ENCODE peak calls at places on chromosomes 4 and X, in nine cellular contexts. One of them, this sample, is unnamed.
A peak's percentile ranks its signal among the peaks of the same experiment; 100 is the strongest.

GRCh38 chr4:97589481-97590196 is 553.6 kb downstream of the STPG2 start:
- DNase-seq in lung: no peak
- DNase-seq in osteocyte: no peak
- DNase-seq in thoracic aorta: no peak
- DNase-seq in activated naive CD8-positive, alpha-beta T cell treated with anti-CD3 and anti-CD28 coated beads, Interleukin-2, amount 50 U/mL, for 16 hours: no peak
- DNase-seq in NCI-H1417: no peak
- DNase-seq in activated gamma-delta T cell treated with anti-CD3 and anti-CD28 coated beads, Interleukin-2, amount 50 U/mL, for 16 hours: no peak
- DNase-seq in LHCN-M2: no peak
- DNase-seq in cardiac muscle cell: no peak
- DNase-seq in this sample: no peak

GRCh38 chr4:2934077-2934812 is 29.0 kb downstream of the NOP14 start:
- DNase-seq in osteocyte: no peak
- DNase-seq in cardiac muscle cell: peak; percentile 75
- DNase-seq in NCI-H1417: peak; percentile 6
- DNase-seq in activated naive CD8-positive, alpha-beta T cell treated with anti-CD3 and anti-CD28 coated beads, Interleukin-2, amount 50 U/mL, for 16 hours: no peak
- DNase-seq in LHCN-M2: peak; percentile 57
- DNase-seq in thoracic aorta: peak; percentile 28
- DNase-seq in lung: peak; percentile 68
- DNase-seq in activated gamma-delta T cell treated with anti-CD3 and anti-CD28 coated beads, Interleukin-2, amount 50 U/mL, for 16 hours: no peak
- DNase-seq in this sample: peak; percentile 36

GRCh38 chr4:185846550-185847210 is 34.7 kb upstream of the SORBS2 start:
- DNase-seq in activated naive CD8-positive, alpha-beta T cell treated with anti-CD3 and anti-CD28 coated beads, Interleukin-2, amount 50 U/mL, for 16 hours: no peak
- DNase-seq in cardiac muscle cell: no peak
- DNase-seq in LHCN-M2: peak; percentile 70
- DNase-seq in activated gamma-delta T cell treated with anti-CD3 and anti-CD28 coated beads, Interleukin-2, amount 50 U/mL, for 16 hours: no peak
- DNase-seq in lung: no peak
- DNase-seq in NCI-H1417: no peak
- DNase-seq in thoracic aorta: no peak
- DNase-seq in osteocyte: no peak
- DNase-seq in this sample: no peak

GRCh38 chrX:45811307-45811706 is 610.6 kb upstream of the DIPK2B start:
- DNase-seq in activated gamma-delta T cell treated with anti-CD3 and anti-CD28 coated beads, Interleukin-2, amount 50 U/mL, for 16 hours: no peak
- DNase-seq in activated naive CD8-positive, alpha-beta T cell treated with anti-CD3 and anti-CD28 coated beads, Interleukin-2, amount 50 U/mL, for 16 hours: no peak
- DNase-seq in lung: no peak
- DNase-seq in cardiac muscle cell: no peak
- DNase-seq in osteocyte: no peak
- DNase-seq in NCI-H1417: no peak
- DNase-seq in LHCN-M2: no peak
- DNase-seq in thoracic aorta: no peak
- DNase-seq in this sample: no peak

GRCh38 chr4:45007499-45007898 is 281.1 kb upstream of the GNPDA2 start:
- DNase-seq in LHCN-M2: no peak
- DNase-seq in cardiac muscle cell: no peak
- DNase-seq in osteocyte: no peak
- DNase-seq in NCI-H1417: no peak
- DNase-seq in thoracic aorta: no peak
- DNase-seq in activated gamma-delta T cell treated with anti-CD3 and anti-CD28 coated beads, Interleukin-2, amount 50 U/mL, for 16 hours: no peak
- DNase-seq in lung: no peak
- DNase-seq in activated naive CD8-positive, alpha-beta T cell treated with anti-CD3 and anti-CD28 coated beads, Interleukin-2, amount 50 U/mL, for 16 hours: no peak
- DNase-seq in this sample: no peak

GRCh38 chr4:14180983-14181601 is 553.6 kb upstream of the BOD1L1 start:
- DNase-seq in activated gamma-delta T cell treated with anti-CD3 and anti-CD28 coated beads, Interleukin-2, amount 50 U/mL, for 16 hours: no peak
- DNase-seq in thoracic aorta: no peak
- DNase-seq in lung: no peak
- DNase-seq in cardiac muscle cell: peak; percentile 48
- DNase-seq in LHCN-M2: peak; percentile 65
- DNase-seq in osteocyte: no peak
- DNase-seq in NCI-H1417: peak; percentile 27
- DNase-seq in activated naive CD8-positive, alpha-beta T cell treated with anti-CD3 and anti-CD28 coated beads, Interleukin-2, amount 50 U/mL, for 16 hours: no peak
- DNase-seq in this sample: no peak

GRCh38 chr4:60506061-60506460 is 694.1 kb upstream of the ADGRL3 start:
- DNase-seq in osteocyte: no peak
- DNase-seq in cardiac muscle cell: no peak
- DNase-seq in activated naive CD8-positive, alpha-beta T cell treated with anti-CD3 and anti-CD28 coated beads, Interleukin-2, amount 50 U/mL, for 16 hours: no peak
- DNase-seq in NCI-H1417: no peak
- DNase-seq in LHCN-M2: no peak
- DNase-seq in thoracic aorta: no peak
- DNase-seq in activated gamma-delta T cell treated with anti-CD3 and anti-CD28 coated beads, Interleukin-2, amount 50 U/mL, for 16 hours: no peak
- DNase-seq in lung: no peak
- DNase-seq in this sample: no peak

GRCh38 chr4:167903291-167903721 is 189.0 kb upstream of the ANXA10 start:
- DNase-seq in thoracic aorta: no peak
- DNase-seq in NCI-H1417: peak; percentile 4
- DNase-seq in cardiac muscle cell: peak; percentile 47
- DNase-seq in lung: no peak
- DNase-seq in activated gamma-delta T cell treated with anti-CD3 and anti-CD28 coated beads, Interleukin-2, amount 50 U/mL, for 16 hours: no peak
- DNase-seq in activated naive CD8-positive, alpha-beta T cell treated with anti-CD3 and anti-CD28 coated beads, Interleukin-2, amount 50 U/mL, for 16 hours: no peak
- DNase-seq in osteocyte: no peak
- DNase-seq in LHCN-M2: peak; percentile 77
- DNase-seq in this sample: no peak

GRCh38 chrX:71618787-71619186 is 476 bp upstream of the CXCR3 start:
- DNase-seq in thoracic aorta: no peak
- DNase-seq in activated naive CD8-positive, alpha-beta T cell treated with anti-CD3 and anti-CD28 coated beads, Interleukin-2, amount 50 U/mL, for 16 hours: no peak
- DNase-seq in activated gamma-delta T cell treated with anti-CD3 and anti-CD28 coated beads, Interleukin-2, amount 50 U/mL, for 16 hours: no peak
- DNase-seq in lung: no peak
- DNase-seq in LHCN-M2: no peak
- DNase-seq in NCI-H1417: no peak
- DNase-seq in osteocyte: no peak
- DNase-seq in cardiac muscle cell: no peak
- DNase-seq in this sample: no peak

GRCh38 chr4:138972956-138973819 is 42.4 kb upstream of the NOCT start:
- DNase-seq in LHCN-M2: no peak
- DNase-seq in NCI-H1417: peak; percentile 89
- DNase-seq in activated naive CD8-positive, alpha-beta T cell treated with anti-CD3 and anti-CD28 coated beads, Interleukin-2, amount 50 U/mL, for 16 hours: no peak
- DNase-seq in activated gamma-delta T cell treated with anti-CD3 and anti-CD28 coated beads, Interleukin-2, amount 50 U/mL, for 16 hours: no peak
- DNase-seq in osteocyte: no peak
- DNase-seq in lung: no peak
- DNase-seq in cardiac muscle cell: no peak
- DNase-seq in thoracic aorta: no peak
- DNase-seq in this sample: no peak

GRCh38 chr4:109207060-109207459 is 95.4 kb downstream of the COL25A1 start:
- DNase-seq in LHCN-M2: peak; percentile 97
- DNase-seq in activated gamma-delta T cell treated with anti-CD3 and anti-CD28 coated beads, Interleukin-2, amount 50 U/mL, for 16 hours: no peak
- DNase-seq in NCI-H1417: peak; percentile 86
- DNase-seq in cardiac muscle cell: peak; percentile 54
- DNase-seq in lung: no peak
- DNase-seq in thoracic aorta: no peak
- DNase-seq in activated naive CD8-positive, alpha-beta T cell treated with anti-CD3 and anti-CD28 coated beads, Interleukin-2, amount 50 U/mL, for 16 hours: no peak
- DNase-seq in osteocyte: no peak
- DNase-seq in this sample: no peak

GRCh38 chr4:137968956-137969709 is 273.0 kb downstream of the SLC7A11 start:
- DNase-seq in activated naive CD8-positive, alpha-beta T cell treated with anti-CD3 and anti-CD28 coated beads, Interleukin-2, amount 50 U/mL, for 16 hours: no peak
- DNase-seq in osteocyte: no peak
- DNase-seq in lung: no peak
- DNase-seq in NCI-H1417: no peak
- DNase-seq in cardiac muscle cell: peak; percentile 85
- DNase-seq in LHCN-M2: no peak
- DNase-seq in thoracic aorta: no peak
- DNase-seq in activated gamma-delta T cell treated with anti-CD3 and anti-CD28 coated beads, Interleukin-2, amount 50 U/mL, for 16 hours: no peak
- DNase-seq in this sample: no peak

GRCh38 chr4:145567471-145567870 is 51.7 kb upstream of the MMAA start:
- DNase-seq in activated naive CD8-positive, alpha-beta T cell treated with anti-CD3 and anti-CD28 coated beads, Interleukin-2, amount 50 U/mL, for 16 hours: no peak
- DNase-seq in NCI-H1417: no peak
- DNase-seq in thoracic aorta: no peak
- DNase-seq in LHCN-M2: no peak
- DNase-seq in activated gamma-delta T cell treated with anti-CD3 and anti-CD28 coated beads, Interleukin-2, amount 50 U/mL, for 16 hours: no peak
- DNase-seq in lung: no peak
- DNase-seq in osteocyte: no peak
- DNase-seq in cardiac muscle cell: no peak
- DNase-seq in this sample: no peak

GRCh38 chr4:6331018-6331417 is 61.4 kb downstream of the WFS1 start:
- DNase-seq in lung: no peak
- DNase-seq in activated gamma-delta T cell treated with anti-CD3 and anti-CD28 coated beads, Interleukin-2, amount 50 U/mL, for 16 hours: no peak
- DNase-seq in osteocyte: no peak
- DNase-seq in activated naive CD8-positive, alpha-beta T cell treated with anti-CD3 and anti-CD28 coated beads, Interleukin-2, amount 50 U/mL, for 16 hours: no peak
- DNase-seq in thoracic aorta: no peak
- DNase-seq in NCI-H1417: no peak
- DNase-seq in cardiac muscle cell: peak; percentile 27
- DNase-seq in LHCN-M2: no peak
- DNase-seq in this sample: no peak

GRCh38 chr4:77617203-77617602 is 11.6 kb downstream of the CXCL13 start:
- DNase-seq in NCI-H1417: no peak
- DNase-seq in cardiac muscle cell: peak; percentile 25
- DNase-seq in lung: no peak
- DNase-seq in thoracic aorta: no peak
- DNase-seq in activated gamma-delta T cell treated with anti-CD3 and anti-CD28 coated beads, Interleukin-2, amount 50 U/mL, for 16 hours: no peak
- DNase-seq in osteocyte: no peak
- DNase-seq in activated naive CD8-positive, alpha-beta T cell treated with anti-CD3 and anti-CD28 coated beads, Interleukin-2, amount 50 U/mL, for 16 hours: no peak
- DNase-seq in LHCN-M2: peak; percentile 44
- DNase-seq in this sample: no peak

GRCh38 chr4:16116493-16116990 is 32.7 kb upstream of the PROM1 start:
- DNase-seq in lung: no peak
- DNase-seq in NCI-H1417: peak; percentile 59
- DNase-seq in cardiac muscle cell: no peak
- DNase-seq in thoracic aorta: no peak
- DNase-seq in osteocyte: peak; percentile 34
- DNase-seq in activated naive CD8-positive, alpha-beta T cell treated with anti-CD3 and anti-CD28 coated beads, Interleukin-2, amount 50 U/mL, for 16 hours: no peak
- DNase-seq in activated gamma-delta T cell treated with anti-CD3 and anti-CD28 coated beads, Interleukin-2, amount 50 U/mL, for 16 hours: no peak
- DNase-seq in LHCN-M2: no peak
- DNase-seq in this sample: no peak

GRCh38 chr4:56850910-56851309 is 29.4 kb upstream of the SPINK2 start:
- DNase-seq in osteocyte: no peak
- DNase-seq in lung: no peak
- DNase-seq in LHCN-M2: no peak
- DNase-seq in thoracic aorta: no peak
- DNase-seq in activated gamma-delta T cell treated with anti-CD3 and anti-CD28 coated beads, Interleukin-2, amount 50 U/mL, for 16 hours: no peak
- DNase-seq in NCI-H1417: no peak
- DNase-seq in activated naive CD8-positive, alpha-beta T cell treated with anti-CD3 and anti-CD28 coated beads, Interleukin-2, amount 50 U/mL, for 16 hours: no peak
- DNase-seq in cardiac muscle cell: no peak
- DNase-seq in this sample: no peak

GRCh38 chr4:4361883-4362282 is 25.0 kb upstream of the NSG1 start:
- DNase-seq in NCI-H1417: no peak
- DNase-seq in thoracic aorta: no peak
- DNase-seq in LHCN-M2: no peak
- DNase-seq in lung: no peak
- DNase-seq in activated gamma-delta T cell treated with anti-CD3 and anti-CD28 coated beads, Interleukin-2, amount 50 U/mL, for 16 hours: no peak
- DNase-seq in osteocyte: no peak
- DNase-seq in cardiac muscle cell: no peak
- DNase-seq in activated naive CD8-positive, alpha-beta T cell treated with anti-CD3 and anti-CD28 coated beads, Interleukin-2, amount 50 U/mL, for 16 hours: no peak
- DNase-seq in this sample: no peak

GRCh38 chr4:25215506-25215905 is 18.3 kb upstream of the PI4K2B start:
- DNase-seq in osteocyte: no peak
- DNase-seq in lung: no peak
- DNase-seq in activated gamma-delta T cell treated with anti-CD3 and anti-CD28 coated beads, Interleukin-2, amount 50 U/mL, for 16 hours: no peak
- DNase-seq in LHCN-M2: no peak
- DNase-seq in activated naive CD8-positive, alpha-beta T cell treated with anti-CD3 and anti-CD28 coated beads, Interleukin-2, amount 50 U/mL, for 16 hours: no peak
- DNase-seq in NCI-H1417: no peak
- DNase-seq in cardiac muscle cell: no peak
- DNase-seq in thoracic aorta: no peak
- DNase-seq in this sample: no peak

GRCh38 chr4:165563851-165564250 is 185.0 kb downstream of the CPE start:
- DNase-seq in thoracic aorta: no peak
- DNase-seq in lung: no peak
- DNase-seq in NCI-H1417: no peak
- DNase-seq in cardiac muscle cell: no peak
- DNase-seq in osteocyte: no peak
- DNase-seq in activated gamma-delta T cell treated with anti-CD3 and anti-CD28 coated beads, Interleukin-2, amount 50 U/mL, for 16 hours: no peak
- DNase-seq in LHCN-M2: peak; percentile 57
- DNase-seq in activated naive CD8-positive, alpha-beta T cell treated with anti-CD3 and anti-CD28 coated beads, Interleukin-2, amount 50 U/mL, for 16 hours: no peak
- DNase-seq in this sample: no peak

GRCh38 chr4:159764343-159764952 is 661.6 kb downstream of the RAPGEF2 start:
- DNase-seq in thoracic aorta: no peak
- DNase-seq in activated gamma-delta T cell treated with anti-CD3 and anti-CD28 coated beads, Interleukin-2, amount 50 U/mL, for 16 hours: no peak
- DNase-seq in NCI-H1417: peak; percentile 82
- DNase-seq in activated naive CD8-positive, alpha-beta T cell treated with anti-CD3 and anti-CD28 coated beads, Interleukin-2, amount 50 U/mL, for 16 hours: no peak
- DNase-seq in LHCN-M2: peak; percentile 86
- DNase-seq in osteocyte: no peak
- DNase-seq in cardiac muscle cell: peak; percentile 69
- DNase-seq in lung: no peak
- DNase-seq in this sample: no peak

GRCh38 chr4:170589597-170590191 is 499.9 kb upstream of the AADAT start:
- DNase-seq in activated gamma-delta T cell treated with anti-CD3 and anti-CD28 coated beads, Interleukin-2, amount 50 U/mL, for 16 hours: no peak
- DNase-seq in lung: no peak
- DNase-seq in NCI-H1417: peak; percentile 70
- DNase-seq in cardiac muscle cell: no peak
- DNase-seq in activated naive CD8-positive, alpha-beta T cell treated with anti-CD3 and anti-CD28 coated beads, Interleukin-2, amount 50 U/mL, for 16 hours: no peak
- DNase-seq in osteocyte: no peak
- DNase-seq in thoracic aorta: no peak
- DNase-seq in LHCN-M2: no peak
- DNase-seq in this sample: no peak

GRCh38 chr4:87532109-87532508 is 2.9 kb upstream of the SPARCL1 start:
- DNase-seq in NCI-H1417: no peak
- DNase-seq in activated naive CD8-positive, alpha-beta T cell treated with anti-CD3 and anti-CD28 coated beads, Interleukin-2, amount 50 U/mL, for 16 hours: no peak
- DNase-seq in activated gamma-delta T cell treated with anti-CD3 and anti-CD28 coated beads, Interleukin-2, amount 50 U/mL, for 16 hours: no peak
- DNase-seq in cardiac muscle cell: peak; percentile 30
- DNase-seq in lung: no peak
- DNase-seq in LHCN-M2: no peak
- DNase-seq in osteocyte: no peak
- DNase-seq in thoracic aorta: no peak
- DNase-seq in this sample: no peak

GRCh38 chr4:104487105-104487504 is 7.6 kb downstream of the CXXC4 start:
- DNase-seq in osteocyte: no peak
- DNase-seq in NCI-H1417: peak; percentile 66
- DNase-seq in cardiac muscle cell: no peak
- DNase-seq in activated gamma-delta T cell treated with anti-CD3 and anti-CD28 coated beads, Interleukin-2, amount 50 U/mL, for 16 hours: no peak
- DNase-seq in LHCN-M2: no peak
- DNase-seq in activated naive CD8-positive, alpha-beta T cell treated with anti-CD3 and anti-CD28 coated beads, Interleukin-2, amount 50 U/mL, for 16 hours: no peak
- DNase-seq in lung: no peak
- DNase-seq in thoracic aorta: no peak
- DNase-seq in this sample: no peak

GRCh38 chr4:112511294-112512118 is 4.5 kb downstream of the NEUROG2 start:
- DNase-seq in cardiac muscle cell: no peak
- DNase-seq in activated gamma-delta T cell treated with anti-CD3 and anti-CD28 coated beads, Interleukin-2, amount 50 U/mL, for 16 hours: no peak
- DNase-seq in activated naive CD8-positive, alpha-beta T cell treated with anti-CD3 and anti-CD28 coated beads, Interleukin-2, amount 50 U/mL, for 16 hours: no peak
- DNase-seq in osteocyte: no peak
- DNase-seq in lung: no peak
- DNase-seq in LHCN-M2: no peak
- DNase-seq in NCI-H1417: peak; percentile 23
- DNase-seq in thoracic aorta: no peak
- DNase-seq in this sample: no peak

GRCh38 chr4:140078366-140078765 is 75.6 kb downstream of the MAML3 start:
- DNase-seq in NCI-H1417: peak; percentile 54
- DNase-seq in activated naive CD8-positive, alpha-beta T cell treated with anti-CD3 and anti-CD28 coated beads, Interleukin-2, amount 50 U/mL, for 16 hours: no peak
- DNase-seq in thoracic aorta: no peak
- DNase-seq in osteocyte: no peak
- DNase-seq in LHCN-M2: peak; percentile 70
- DNase-seq in activated gamma-delta T cell treated with anti-CD3 and anti-CD28 coated beads, Interleukin-2, amount 50 U/mL, for 16 hours: no peak
- DNase-seq in cardiac muscle cell: peak; percentile 68
- DNase-seq in lung: no peak
- DNase-seq in this sample: no peak

GRCh38 chr4:118557298-118557851 is 127.8 kb upstream of the METTL14 start:
- DNase-seq in cardiac muscle cell: peak; percentile 42
- DNase-seq in LHCN-M2: peak; percentile 88
- DNase-seq in activated naive CD8-positive, alpha-beta T cell treated with anti-CD3 and anti-CD28 coated beads, Interleukin-2, amount 50 U/mL, for 16 hours: no peak
- DNase-seq in thoracic aorta: no peak
- DNase-seq in lung: no peak
- DNase-seq in activated gamma-delta T cell treated with anti-CD3 and anti-CD28 coated beads, Interleukin-2, amount 50 U/mL, for 16 hours: no peak
- DNase-seq in osteocyte: no peak
- DNase-seq in NCI-H1417: peak; percentile 28
- DNase-seq in this sample: no peak

GRCh38 chr4:141815646-141816045 is 179.3 kb downstream of the IL15 start:
- DNase-seq in NCI-H1417: no peak
- DNase-seq in activated naive CD8-positive, alpha-beta T cell treated with anti-CD3 and anti-CD28 coated beads, Interleukin-2, amount 50 U/mL, for 16 hours: no peak
- DNase-seq in activated gamma-delta T cell treated with anti-CD3 and anti-CD28 coated beads, Interleukin-2, amount 50 U/mL, for 16 hours: no peak
- DNase-seq in lung: no peak
- DNase-seq in osteocyte: no peak
- DNase-seq in cardiac muscle cell: no peak
- DNase-seq in LHCN-M2: no peak
- DNase-seq in thoracic aorta: no peak
- DNase-seq in this sample: no peak

GRCh38 chrX:24002792-24003191 is 24.2 kb downstream of the KLHL15 start:
- DNase-seq in cardiac muscle cell: no peak
- DNase-seq in lung: no peak
- DNase-seq in activated gamma-delta T cell treated with anti-CD3 and anti-CD28 coated beads, Interleukin-2, amount 50 U/mL, for 16 hours: no peak
- DNase-seq in thoracic aorta: no peak
- DNase-seq in LHCN-M2: no peak
- DNase-seq in activated naive CD8-positive, alpha-beta T cell treated with anti-CD3 and anti-CD28 coated beads, Interleukin-2, amount 50 U/mL, for 16 hours: no peak
- DNase-seq in osteocyte: no peak
- DNase-seq in NCI-H1417: no peak
- DNase-seq in this sample: no peak

GRCh38 chr4:100486496-100486895 is 31.3 kb downstream of the EMCN start:
- DNase-seq in lung: no peak
- DNase-seq in NCI-H1417: no peak
- DNase-seq in activated naive CD8-positive, alpha-beta T cell treated with anti-CD3 and anti-CD28 coated beads, Interleukin-2, amount 50 U/mL, for 16 hours: no peak
- DNase-seq in osteocyte: no peak
- DNase-seq in cardiac muscle cell: no peak
- DNase-seq in LHCN-M2: no peak
- DNase-seq in thoracic aorta: no peak
- DNase-seq in activated gamma-delta T cell treated with anti-CD3 and anti-CD28 coated beads, Interleukin-2, amount 50 U/mL, for 16 hours: no peak
- DNase-seq in this sample: no peak

GRCh38 chr4:17236686-17237085 is 275.2 kb downstream of the QDPR start:
- DNase-seq in LHCN-M2: no peak
- DNase-seq in activated naive CD8-positive, alpha-beta T cell treated with anti-CD3 and anti-CD28 coated beads, Interleukin-2, amount 50 U/mL, for 16 hours: no peak
- DNase-seq in osteocyte: no peak
- DNase-seq in cardiac muscle cell: peak; percentile 19
- DNase-seq in lung: no peak
- DNase-seq in activated gamma-delta T cell treated with anti-CD3 and anti-CD28 coated beads, Interleukin-2, amount 50 U/mL, for 16 hours: no peak
- DNase-seq in thoracic aorta: no peak
- DNase-seq in NCI-H1417: no peak
- DNase-seq in this sample: no peak

This sample was measured in stimulated activated CD8-positive, alpha-beta memory T cell treated with anti-CD3 and anti-CD28 coated beads, Interleukin-15, amount 100 ng/mL, for 4 hours.